ENCODE peak calls at places on chromosomes 12 and 14, in ten cellular contexts. S is fibroblast of mammary gland, V is uterus, N is WERI-Rb-1, P is heart left ventricle, D is pancreas, M is suprapubic skin, J is cardiac fibroblast, B is coronary artery, U is left ventricle myocardium inferior. R is an unnamed sample.

GRCh38 chr12:132630672-132631071 is 12.1 kb downstream of the P2RX2 start:
- DNase-seq in S (no peak), V (no peak), N (no peak), P (no peak), D (no peak), M (no peak), J (no peak), B (no peak), U (no peak), R (no peak)

GRCh38 chr14:100275214-100275613 is 31.0 kb downstream of the SLC25A29 start:
- DNase-seq in S (no peak), V (no peak), N (no peak), P (no peak), D (no peak), M (no peak), J (no peak), B (no peak), U (no peak), R (no peak)

GRCh38 chr12:47247418-47247817 is 167.7 kb upstream of the AMIGO2 start:
- DNase-seq in S (no peak), V (no peak), N (no peak), P (no peak), D (peak; percentile 73), M (no peak), J (no peak), B (no peak), U (no peak), R (peak; percentile 80)

GRCh38 chr12:41983394-41983793 is 161.3 kb downstream of the GXYLT1 start:
- DNase-seq in S (no peak), V (no peak), N (no peak), P (no peak), D (no peak), M (no peak), J (no peak), B (no peak), U (no peak), R (no peak)

GRCh38 chr12:91077228-91077954 is 19.6 kb upstream of the KERA start:
- DNase-seq in S (no peak), V (no peak), N (no peak), P (no peak), D (no peak), M (no peak), J (no peak), B (no peak), U (no peak), R (no peak)

GRCh38 chr14:65373011-65373670 is 39.4 kb upstream of the FUT8 start:
- DNase-seq in S (no peak), V (no peak), N (no peak), P (no peak), D (no peak), M (no peak), J (no peak), B (no peak), U (no peak), R (no peak)

GRCh38 chr14:98909251-98909944 is 362.6 kb downstream of the BCL11B start:
- DNase-seq in S (peak; percentile 60), V (no peak), N (no peak), P (no peak), D (no peak), M (no peak), J (peak; percentile 5), B (no peak), U (no peak), R (no peak)

GRCh38 chr14:99125113-99125512 is 146.9 kb downstream of the BCL11B start:
- DNase-seq in S (no peak), V (no peak), N (no peak), P (no peak), D (no peak), M (no peak), J (no peak), B (peak; percentile 43), U (no peak), R (peak; percentile 18)

GRCh38 chr14:86777950-86778602 is 1214.9 kb downstream of the GALC start:
- DNase-seq in S (peak; percentile 86), V (no peak), N (no peak), P (no peak), D (no peak), M (no peak), J (peak; percentile 73), B (no peak), U (no peak), R (no peak)

GRCh38 chr12:5083955-5084849 is 40.5 kb downstream of the KCNA5 start:
- DNase-seq in S (peak; percentile 60), V (no peak), N (no peak), P (no peak), D (no peak), M (no peak), J (peak; percentile 68), B (no peak), U (no peak), R (no peak)

GRCh38 chr14:32514236-32514635 is 185.1 kb downstream of the AKAP6 start:
- DNase-seq in S (no peak), V (no peak), N (no peak), P (no peak), D (no peak), M (no peak), J (peak; percentile 25), B (no peak), U (no peak), R (no peak)

GRCh38 chr12:7916936-7917335 is 19.1 kb downstream of the SLC2A3 start:
- DNase-seq in S (no peak), V (no peak), N (no peak), P (no peak), D (no peak), M (no peak), J (no peak), B (no peak), U (no peak), R (no peak)

GRCh38 chr12:7917392-7918267 is 18.4 kb downstream of the SLC2A3 start:
- DNase-seq in S (peak; percentile 32), V (no peak), N (no peak), P (no peak), D (no peak), M (no peak), J (no peak), B (no peak), U (no peak), R (no peak)

DNA sequence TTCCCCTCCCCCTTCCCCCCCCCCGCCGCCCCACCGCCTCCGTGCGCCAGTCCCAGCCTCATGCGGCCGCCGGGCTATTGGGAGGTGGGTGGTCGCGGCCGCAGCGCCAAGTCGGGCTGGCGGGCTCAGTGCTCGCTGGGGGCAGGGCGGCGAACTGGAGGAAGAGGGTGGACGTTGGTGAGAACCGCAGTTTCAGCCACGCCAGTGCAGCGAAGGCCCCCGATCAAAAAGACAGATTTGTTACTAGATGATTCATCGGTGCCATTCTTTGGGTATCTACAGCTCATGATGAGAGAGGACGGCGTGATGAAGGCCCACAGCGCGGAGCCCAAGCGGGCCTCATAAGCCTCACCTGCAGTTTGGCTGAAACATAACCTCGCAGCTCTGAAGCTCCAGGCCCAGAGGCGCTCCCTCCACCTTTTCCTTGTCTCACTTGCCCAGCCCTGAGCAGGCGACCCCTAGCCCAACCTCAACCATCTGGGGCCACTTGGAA is 20.0 kb downstream of the SLC2A3 start:
- DNase-seq in S (no peak), V (no peak), N (no peak), P (no peak), D (no peak), M (no peak), J (no peak), B (no peak), U (no peak), R (no peak)
- H3K4me3 ChIP-seq in S (peak overlapping the region; percentile 20), V (no peak overlapping the region), N (no peak overlapping the region), P (no peak overlapping the region), D (no peak overlapping the region), M (no peak overlapping the region), J (no peak overlapping the region), B (no peak overlapping the region), U (no peak overlapping the region), R (no peak overlapping the region)

GRCh38 chr12:28955921-28956320 is 193.2 kb upstream of the FAR2 start:
- DNase-seq in S (no peak), V (no peak), N (no peak), P (no peak), D (no peak), M (no peak), J (peak; percentile 20), B (no peak), U (no peak), R (no peak)

GRCh38 chr12:28950049-28950448 is 199.0 kb upstream of the FAR2 start:
- DNase-seq in S (no peak), V (no peak), N (no peak), P (no peak), D (no peak), M (no peak), J (no peak), B (no peak), U (no peak), R (no peak)

GRCh38 chr12:28954333-28954732 is 194.7 kb upstream of the FAR2 start:
- DNase-seq in S (peak; percentile 41), V (no peak), N (no peak), P (no peak), D (no peak), M (no peak), J (peak; percentile 43), B (no peak), U (no peak), R (no peak)

GRCh38 chr12:28955491-28955890 is 193.6 kb upstream of the FAR2 start:
- DNase-seq in S (peak; percentile 83), V (no peak), N (no peak), P (no peak), D (no peak), M (no peak), J (peak; percentile 39), B (no peak), U (no peak), R (no peak)

DNA sequence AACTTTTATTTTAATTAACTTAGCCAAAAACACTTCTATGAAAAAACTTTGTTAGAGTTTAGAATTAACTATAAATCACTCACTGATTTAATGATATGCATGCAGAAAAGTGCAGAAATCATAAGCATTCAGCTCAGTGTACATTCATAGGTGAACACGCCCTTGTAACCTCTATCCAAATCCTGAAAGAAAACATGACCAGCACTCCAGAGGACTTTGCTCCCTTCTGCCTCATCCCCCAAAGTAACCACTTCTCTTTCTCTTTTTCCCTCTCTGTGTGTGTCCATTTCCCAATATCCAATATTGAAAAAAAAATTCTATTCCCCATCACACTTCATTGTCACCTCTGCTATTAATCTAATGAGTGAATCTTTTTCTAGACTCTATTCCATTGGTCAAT is 197.1 kb upstream of the FAR2 start:
- DNase-seq in S (no peak), V (no peak), N (no peak), P (no peak), D (no peak), M (no peak), J (no peak), B (no peak), U (no peak), R (no peak)
- H3K4me3 ChIP-seq in S (no peak overlapping the region), V (no peak overlapping the region), N (no peak overlapping the region), P (no peak overlapping the region), D (no peak overlapping the region), M (no peak overlapping the region), J (no peak overlapping the region), B (no peak overlapping the region), U (no peak overlapping the region), R (no peak overlapping the region)

GRCh38 chr14:22487401-22487800 is 101.6 kb downstream of the DAD1 start:
- DNase-seq in S (no peak), V (no peak), N (no peak), P (no peak), D (no peak), M (no peak), J (no peak), B (no peak), U (no peak), R (no peak)
- H3K4me3 ChIP-seq in S (no peak overlapping the region), V (no peak overlapping the region), N (no peak overlapping the region), P (peak overlapping the region; percentile 5), D (no peak overlapping the region), M (no peak overlapping the region), J (no peak overlapping the region), B (no peak overlapping the region), U (no peak overlapping the region), R (no peak overlapping the region)

GRCh38 chr14:94164685-94165431 is 9.3 kb upstream of the PPP4R4 start:
- DNase-seq in S (no peak), V (no peak), N (peak; percentile 22), P (no peak), D (no peak), M (no peak), J (no peak), B (no peak), U (no peak), R (no peak)
- H3K4me3 ChIP-seq in S (no peak overlapping the region), V (no peak overlapping the region), N (no peak overlapping the region), P (no peak overlapping the region), D (no peak overlapping the region), M (no peak overlapping the region), J (no peak overlapping the region), B (no peak overlapping the region), U (no peak overlapping the region), R (no peak overlapping the region)